ENCODE peak calls at places on chromosome 20, in ten cellular contexts. One of them, this sample, is unnamed.

GRCh38 chr20:57941572-57942381 is 232.0 kb upstream of the PMEPA1 start:
- DNase-seq in GM10248: no peak
- DNase-seq in bronchial epithelial cell: peak; percentile 12
- DNase-seq in cardiac muscle cell: no peak
- DNase-seq in uterus: peak; percentile 75
- DNase-seq in fibroblast of mammary gland: no peak
- DNase-seq in psoas muscle: no peak
- DNase-seq in hepatocyte: peak; percentile 32
- DNase-seq in upper lobe of left lung: no peak
- DNase-seq in fibroblast of the aortic adventitia: no peak
- DNase-seq in this sample: no peak

GRCh38 chr20:54746796-54747195 is 271.4 kb downstream of the DOK5 start:
- DNase-seq in fibroblast of mammary gland: no peak
- DNase-seq in fibroblast of the aortic adventitia: no peak
- DNase-seq in GM10248: no peak
- DNase-seq in upper lobe of left lung: no peak
- DNase-seq in bronchial epithelial cell: no peak
- DNase-seq in uterus: no peak
- DNase-seq in psoas muscle: no peak
- DNase-seq in cardiac muscle cell: no peak
- DNase-seq in hepatocyte: no peak
- DNase-seq in this sample: no peak

GRCh38 chr20:56587307-56588108 is 41.6 kb upstream of the TFAP2C start:
- DNase-seq in bronchial epithelial cell: no peak
- DNase-seq in fibroblast of mammary gland: no peak
- DNase-seq in psoas muscle: no peak
- DNase-seq in upper lobe of left lung: no peak
- DNase-seq in hepatocyte: no peak
- DNase-seq in GM10248: no peak
- DNase-seq in fibroblast of the aortic adventitia: no peak
- DNase-seq in uterus: no peak
- DNase-seq in cardiac muscle cell: no peak
- DNase-seq in this sample: no peak

GRCh38 chr20:16801919-16802651 is 53.9 kb downstream of the OTOR start:
- DNase-seq in cardiac muscle cell: peak; percentile 71
- DNase-seq in bronchial epithelial cell: peak; percentile 51
- DNase-seq in upper lobe of left lung: peak; percentile 53
- DNase-seq in psoas muscle: peak; percentile 40
- DNase-seq in fibroblast of mammary gland: peak; percentile 52
- DNase-seq in fibroblast of the aortic adventitia: peak; percentile 61
- DNase-seq in uterus: peak; percentile 30
- DNase-seq in GM10248: peak; percentile 45
- DNase-seq in hepatocyte: peak; percentile 80
- DNase-seq in this sample: peak; percentile 80

GRCh38 chr20:52539891-52540290 is 348.3 kb upstream of the ZFP64 start:
- DNase-seq in fibroblast of mammary gland: no peak
- DNase-seq in GM10248: no peak
- DNase-seq in hepatocyte: peak; percentile 57
- DNase-seq in psoas muscle: no peak
- DNase-seq in upper lobe of left lung: no peak
- DNase-seq in uterus: no peak
- DNase-seq in fibroblast of the aortic adventitia: no peak
- DNase-seq in cardiac muscle cell: no peak
- DNase-seq in bronchial epithelial cell: no peak
- DNase-seq in this sample: peak; percentile 4

GRCh38 chr20:63624486-63624885 is 2.4 kb downstream of the GMEB2 start:
- DNase-seq in upper lobe of left lung: no peak
- DNase-seq in fibroblast of mammary gland: peak; percentile 46
- DNase-seq in GM10248: no peak
- DNase-seq in bronchial epithelial cell: no peak
- DNase-seq in uterus: no peak
- DNase-seq in fibroblast of the aortic adventitia: peak; percentile 44
- DNase-seq in hepatocyte: peak; percentile 46
- DNase-seq in psoas muscle: no peak
- DNase-seq in cardiac muscle cell: no peak
- DNase-seq in this sample: no peak

GRCh38 chr20:52783769-52784168 is 188.4 kb upstream of the TSHZ2 start:
- DNase-seq in psoas muscle: no peak
- DNase-seq in GM10248: no peak
- DNase-seq in uterus: no peak
- DNase-seq in cardiac muscle cell: no peak
- DNase-seq in bronchial epithelial cell: peak; percentile 6
- DNase-seq in upper lobe of left lung: no peak
- DNase-seq in fibroblast of mammary gland: peak; percentile 33
- DNase-seq in hepatocyte: no peak
- DNase-seq in fibroblast of the aortic adventitia: no peak
- DNase-seq in this sample: peak; percentile 26

GRCh38 chr20:56710577-56711465 is 81.7 kb downstream of the TFAP2C start:
- DNase-seq in bronchial epithelial cell: peak; percentile 87
- DNase-seq in uterus: no peak
- DNase-seq in cardiac muscle cell: no peak
- DNase-seq in upper lobe of left lung: peak; percentile 24
- DNase-seq in fibroblast of mammary gland: peak; percentile 58
- DNase-seq in hepatocyte: peak; percentile 48
- DNase-seq in GM10248: no peak
- DNase-seq in fibroblast of the aortic adventitia: no peak
- DNase-seq in psoas muscle: no peak
- DNase-seq in this sample: no peak

GRCh38 chr20:64109831-64110391 is 2.5 kb upstream of the NPBWR2 start:
- DNase-seq in fibroblast of the aortic adventitia: no peak
- DNase-seq in hepatocyte: no peak
- DNase-seq in fibroblast of mammary gland: no peak
- DNase-seq in bronchial epithelial cell: no peak
- DNase-seq in upper lobe of left lung: peak; percentile 2
- DNase-seq in psoas muscle: no peak
- DNase-seq in GM10248: no peak
- DNase-seq in cardiac muscle cell: no peak
- DNase-seq in uterus: no peak
- DNase-seq in this sample: no peak

GRCh38 chr20:25011261-25011660 is 18.7 kb upstream of the APMAP start:
- DNase-seq in upper lobe of left lung: peak; percentile 10
- DNase-seq in fibroblast of the aortic adventitia: no peak
- DNase-seq in GM10248: no peak
- DNase-seq in fibroblast of mammary gland: no peak
- DNase-seq in uterus: no peak
- DNase-seq in bronchial epithelial cell: no peak
- DNase-seq in psoas muscle: no peak
- DNase-seq in hepatocyte: no peak
- DNase-seq in cardiac muscle cell: no peak
- DNase-seq in this sample: no peak

GRCh38 chr20:56953055-56953586 is 313.3 kb downstream of the BMP7 start:
- DNase-seq in fibroblast of mammary gland: no peak
- DNase-seq in upper lobe of left lung: no peak
- DNase-seq in bronchial epithelial cell: no peak
- DNase-seq in uterus: no peak
- DNase-seq in cardiac muscle cell: no peak
- DNase-seq in hepatocyte: no peak
- DNase-seq in fibroblast of the aortic adventitia: no peak
- DNase-seq in GM10248: no peak
- DNase-seq in psoas muscle: no peak
- DNase-seq in this sample: no peak

GRCh38 chr20:44720617-44720993 is 5.4 kb downstream of the CCN5 start:
- DNase-seq in hepatocyte: no peak
- DNase-seq in fibroblast of the aortic adventitia: peak; percentile 80
- DNase-seq in psoas muscle: no peak
- DNase-seq in GM10248: no peak
- DNase-seq in uterus: no peak
- DNase-seq in fibroblast of mammary gland: peak; percentile 71
- DNase-seq in bronchial epithelial cell: no peak
- DNase-seq in upper lobe of left lung: no peak
- DNase-seq in cardiac muscle cell: no peak
- DNase-seq in this sample: no peak

GRCh38 chr20:44651507-44652373 is at the start of gene ADA:
- DNase-seq in upper lobe of left lung: peak; percentile 69
- DNase-seq in GM10248: peak; percentile 66
- DNase-seq in uterus: peak; percentile 67
- DNase-seq in hepatocyte: peak; percentile 76
- DNase-seq in fibroblast of mammary gland: peak; percentile 15
- DNase-seq in bronchial epithelial cell: peak; percentile 54
- DNase-seq in cardiac muscle cell: peak; percentile 84
- DNase-seq in fibroblast of the aortic adventitia: peak; percentile 25
- DNase-seq in psoas muscle: peak; percentile 71
- DNase-seq in this sample: peak; percentile 67

GRCh38 chr20:53656653-53657288 is 63.1 kb upstream of the ZNF217 start:
- DNase-seq in fibroblast of mammary gland: peak; percentile 90
- DNase-seq in upper lobe of left lung: no peak
- DNase-seq in hepatocyte: no peak
- DNase-seq in fibroblast of the aortic adventitia: peak; percentile 61
- DNase-seq in uterus: no peak
- DNase-seq in cardiac muscle cell: no peak
- DNase-seq in GM10248: no peak
- DNase-seq in bronchial epithelial cell: peak; percentile 69
- DNase-seq in psoas muscle: no peak
- DNase-seq in this sample: no peak

GRCh38 chr20:17659801-17660200 is 22.2 kb downstream of the RRBP1 start:
- DNase-seq in bronchial epithelial cell: no peak
- DNase-seq in upper lobe of left lung: no peak
- DNase-seq in hepatocyte: no peak
- DNase-seq in fibroblast of the aortic adventitia: no peak
- DNase-seq in psoas muscle: no peak
- DNase-seq in cardiac muscle cell: no peak
- DNase-seq in uterus: peak; percentile 5
- DNase-seq in GM10248: no peak
- DNase-seq in fibroblast of mammary gland: no peak
- DNase-seq in this sample: no peak

DNA sequence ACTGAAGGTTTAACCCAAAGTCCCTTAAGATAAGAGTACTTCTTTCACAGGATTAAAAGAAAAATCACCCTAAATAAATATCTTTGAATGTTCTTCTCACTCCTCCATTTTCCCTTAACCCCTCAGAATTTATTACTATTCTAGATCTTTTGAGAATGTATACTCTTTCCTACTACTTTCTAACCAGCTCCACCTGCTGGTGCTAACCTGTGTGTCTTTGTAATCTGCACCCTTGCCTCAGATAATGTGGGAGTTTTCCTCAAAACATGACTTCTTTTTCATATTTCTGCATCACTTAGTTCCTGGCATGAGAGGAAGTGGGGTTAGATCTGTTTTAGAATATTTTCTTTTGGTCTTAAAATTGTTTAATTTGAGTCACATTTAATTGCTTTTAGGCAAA is 394.2 kb downstream of the BMP2 start:
- DNase-seq in psoas muscle: no peak
- DNase-seq in hepatocyte: peak; percentile 53
- DNase-seq in fibroblast of the aortic adventitia: peak; percentile 36
- DNase-seq in fibroblast of mammary gland: no peak
- DNase-seq in uterus: no peak
- DNase-seq in cardiac muscle cell: peak; percentile 29
- DNase-seq in upper lobe of left lung: no peak
- DNase-seq in GM10248: no peak
- DNase-seq in bronchial epithelial cell: peak; percentile 42
- DNase-seq in this sample: peak; percentile 1
- TF ChIP-seq CTCF in psoas muscle: no peak
- TF ChIP-seq CTCF in hepatocyte: peak; percentile 63
- TF ChIP-seq CTCF in fibroblast of the aortic adventitia: peak; percentile 48
- TF ChIP-seq CTCF in fibroblast of mammary gland: peak; percentile 12
- TF ChIP-seq CTCF in uterus: no peak
- TF ChIP-seq CTCF in cardiac muscle cell: peak; percentile 39
- TF ChIP-seq CTCF in upper lobe of left lung: no peak
- TF ChIP-seq CTCF in GM10248: no peak
- TF ChIP-seq CTCF in bronchial epithelial cell: peak; percentile 51
- TF ChIP-seq CTCF in this sample: no peak

DNA sequence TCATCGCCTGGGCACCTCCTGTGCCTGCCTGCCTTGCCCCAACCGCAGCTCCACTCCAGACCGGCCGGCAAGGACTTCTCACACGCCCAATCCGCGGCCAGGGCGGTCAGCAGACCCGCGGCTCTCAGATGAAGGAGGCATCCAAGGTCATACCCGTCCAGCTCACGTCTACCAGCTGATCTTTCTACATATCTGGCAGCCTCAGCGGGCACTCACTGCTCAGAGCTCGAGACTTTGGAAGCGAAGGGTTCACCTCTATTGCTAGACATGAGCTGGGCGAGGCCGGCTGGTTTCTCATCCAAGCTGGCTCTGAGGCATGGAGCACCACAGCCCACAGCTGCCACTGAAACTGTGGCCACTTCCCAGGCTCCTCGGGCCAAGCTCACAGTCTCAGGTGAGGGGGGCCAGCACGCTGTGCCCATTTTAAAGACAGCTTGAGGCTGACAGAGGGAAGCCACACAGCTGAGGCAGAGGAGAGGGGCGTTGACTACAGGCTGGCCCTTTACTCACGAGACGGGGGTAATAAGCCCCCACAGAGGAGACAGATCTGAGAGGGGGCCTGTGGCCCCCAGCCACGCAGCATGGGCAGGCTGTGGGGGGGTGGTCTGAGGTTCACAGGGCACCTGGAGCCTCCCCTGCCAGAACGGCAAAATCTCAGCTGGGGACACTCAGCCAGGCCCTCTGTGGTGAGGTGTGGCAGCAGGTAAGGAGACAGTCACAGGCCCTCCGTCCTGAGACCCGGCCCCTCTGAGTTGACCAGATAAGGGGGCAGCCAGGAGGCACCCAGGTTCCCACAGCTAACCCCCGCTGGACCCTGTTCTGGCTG is 2.0 kb downstream of the LAMA5 start:
- DNase-seq in fibroblast of the aortic adventitia: no peak
- DNase-seq in psoas muscle: peak; percentile 73
- DNase-seq in uterus: no peak
- DNase-seq in upper lobe of left lung: peak; percentile 91
- DNase-seq in GM10248: no peak
- DNase-seq in fibroblast of mammary gland: no peak
- DNase-seq in hepatocyte: peak; percentile 45
- DNase-seq in bronchial epithelial cell: no peak
- DNase-seq in cardiac muscle cell: no peak
- DNase-seq in this sample: no peak
- TF ChIP-seq CTCF in fibroblast of the aortic adventitia: no peak
- TF ChIP-seq CTCF in psoas muscle: no peak
- TF ChIP-seq CTCF in uterus: no peak
- TF ChIP-seq CTCF in upper lobe of left lung: no peak
- TF ChIP-seq CTCF in GM10248: no peak
- TF ChIP-seq CTCF in fibroblast of mammary gland: no peak
- TF ChIP-seq CTCF in hepatocyte: no peak
- TF ChIP-seq CTCF in bronchial epithelial cell: no peak
- TF ChIP-seq CTCF in cardiac muscle cell: no peak
- TF ChIP-seq CTCF in this sample: no peak

DNA sequence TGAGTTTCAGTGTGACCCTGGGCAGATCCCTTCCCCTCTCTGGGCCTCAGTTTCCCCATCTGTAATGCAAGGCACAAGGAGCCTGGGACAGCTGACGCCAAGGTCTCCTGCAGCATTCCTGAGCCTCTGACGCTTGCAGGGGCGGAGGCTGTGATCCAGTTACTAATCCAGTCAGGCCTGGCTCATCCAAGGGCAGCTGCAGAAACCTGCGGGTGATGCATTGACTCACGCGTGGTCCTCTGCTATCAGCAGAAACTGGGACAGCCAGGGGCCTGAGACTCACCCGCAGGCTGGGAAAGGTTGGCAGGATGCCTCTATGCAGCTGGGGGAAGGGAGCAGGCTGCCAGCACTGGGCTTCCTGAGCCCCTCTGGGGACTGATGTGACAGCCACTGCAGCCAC is 65.0 kb upstream of the SIRPA start:
- DNase-seq in GM10248: no peak
- DNase-seq in fibroblast of mammary gland: peak; percentile 96
- DNase-seq in upper lobe of left lung: no peak
- DNase-seq in fibroblast of the aortic adventitia: peak; percentile 95
- DNase-seq in hepatocyte: peak; percentile 81
- DNase-seq in psoas muscle: peak; percentile 76
- DNase-seq in bronchial epithelial cell: peak; percentile 98
- DNase-seq in cardiac muscle cell: peak; percentile 26
- DNase-seq in uterus: no peak
- DNase-seq in this sample: no peak
- TF ChIP-seq CTCF in GM10248: no peak
- TF ChIP-seq CTCF in fibroblast of mammary gland: no peak
- TF ChIP-seq CTCF in upper lobe of left lung: no peak
- TF ChIP-seq CTCF in fibroblast of the aortic adventitia: no peak
- TF ChIP-seq CTCF in hepatocyte: no peak
- TF ChIP-seq CTCF in psoas muscle: no peak
- TF ChIP-seq CTCF in bronchial epithelial cell: no peak
- TF ChIP-seq CTCF in cardiac muscle cell: no peak
- TF ChIP-seq CTCF in uterus: no peak
- TF ChIP-seq CTCF in this sample: no peak

GRCh38 chr20:31664696-31665354 is 27.1 kb downstream of the COX4I2 start:
- DNase-seq in cardiac muscle cell: no peak
- DNase-seq in uterus: no peak
- DNase-seq in hepatocyte: no peak
- DNase-seq in bronchial epithelial cell: no peak
- DNase-seq in fibroblast of mammary gland: no peak
- DNase-seq in psoas muscle: no peak
- DNase-seq in upper lobe of left lung: peak; percentile 52
- DNase-seq in GM10248: no peak
- DNase-seq in fibroblast of the aortic adventitia: no peak
- DNase-seq in this sample: no peak
- TF ChIP-seq CTCF in cardiac muscle cell: no peak
- TF ChIP-seq CTCF in uterus: no peak
- TF ChIP-seq CTCF in hepatocyte: no peak
- TF ChIP-seq CTCF in bronchial epithelial cell: no peak
- TF ChIP-seq CTCF in fibroblast of mammary gland: no peak
- TF ChIP-seq CTCF in psoas muscle: no peak
- TF ChIP-seq CTCF in upper lobe of left lung: no peak
- TF ChIP-seq CTCF in GM10248: no peak
- TF ChIP-seq CTCF in fibroblast of the aortic adventitia: no peak
- TF ChIP-seq CTCF in this sample: no peak